ENCODE peak calls at places on chromosomes 6 and 20, in six cellular contexts. L is heart left ventricle, C is colonic mucosa, S is sigmoid colon, R is GM20000, E is PC-9. O is an unnamed sample.

GRCh38 chr20:36951977-36952738 is 650 bp upstream of the SAMHD1 start:
- DNase-seq in L (no peak), C (no peak), S (no peak), R (no peak), E (no peak), O (no peak)

GRCh38 chr6:14671261-14671681 is 553.7 kb downstream of the CD83 start:
- DNase-seq in L (no peak), C (no peak), S (peak), R (no peak), E (peak), O (peak)

GRCh38 chr6:10531513-10531912 is 10.4 kb downstream of the GCNT2 start:
- DNase-seq in L (no peak), C (no peak), S (no peak), R (no peak), E (no peak), O (no peak)

GRCh38 chr20:59124326-59125029 is 39.1 kb upstream of the ZNF831 start:
- DNase-seq in L (no peak), C (no peak), S (no peak), R (no peak), E (no peak), O (no peak)

GRCh38 chr6:27894839-27895762 is 17.1 kb downstream of the OR2B2 start:
- DNase-seq in L (no peak), C (peak), S (peak), R (peak), E (peak), O (peak)

GRCh38 chr6:124226396-124226795 is 422.7 kb downstream of the NKAIN2 start:
- DNase-seq in L (no peak), C (no peak), S (no peak), R (no peak), E (no peak), O (no peak)

GRCh38 chr20:34747479-34747878 is 43.3 kb downstream of the TP53INP2 start:
- DNase-seq in L (no peak), C (no peak), S (no peak), R (peak), E (no peak), O (no peak)

GRCh38 chr6:39835856-39836442 is 43.8 kb downstream of the DAAM2 start:
- DNase-seq in L (no peak), C (no peak), S (no peak), R (no peak), E (no peak), O (no peak)

GRCh38 chr6:4640139-4640538 is 136.1 kb upstream of the CDYL start:
- DNase-seq in L (no peak), C (no peak), S (no peak), R (no peak), E (no peak), O (no peak)

GRCh38 chr6:45148278-45148677 is 179.9 kb upstream of the RUNX2 start:
- DNase-seq in L (no peak), C (no peak), S (no peak), R (no peak), E (no peak), O (no peak)

GRCh38 chr6:47111685-47112084 is 69.6 kb upstream of the ADGRF1 start:
- DNase-seq in L (no peak), C (peak), S (no peak), R (no peak), E (peak), O (no peak)

GRCh38 chr6:22149501-22150490 is 147.0 kb downstream of the PRL start:
- DNase-seq in L (no peak), C (no peak), S (no peak), R (no peak), E (no peak), O (no peak)

DNA sequence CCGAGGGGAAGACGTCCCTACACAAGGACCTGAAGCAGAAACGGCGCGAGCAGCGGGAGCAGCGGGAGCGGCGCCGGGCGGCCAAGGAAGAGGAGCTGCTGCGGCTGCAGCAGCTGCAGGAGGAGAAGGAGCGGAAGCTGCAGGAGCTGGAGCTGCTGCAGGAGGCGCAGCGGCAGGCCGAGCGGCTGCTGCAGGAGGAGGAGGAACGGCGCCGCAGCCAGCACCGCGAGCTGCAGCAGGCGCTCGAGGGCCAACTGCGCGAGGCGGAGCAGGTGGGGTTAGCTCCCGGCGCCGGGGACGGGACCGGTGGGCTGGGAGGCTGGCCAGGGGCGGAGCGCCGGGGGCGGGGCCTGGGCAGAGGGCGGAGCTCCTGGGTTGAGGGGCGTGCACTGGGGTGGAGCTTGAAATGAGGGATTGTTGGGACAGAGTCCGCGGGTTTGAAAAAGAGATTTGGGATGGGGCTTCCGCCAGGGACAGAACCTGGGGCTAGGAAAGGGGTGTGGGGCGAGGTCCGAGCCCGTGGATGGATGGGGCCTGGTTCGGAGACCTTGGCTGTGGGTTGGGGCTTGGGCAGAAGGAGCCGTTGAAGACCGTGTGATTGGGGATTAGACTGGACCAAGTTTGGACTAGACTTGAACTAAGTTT is 20.7 kb downstream of the DEF6 start:
- DNase-seq in L (peak), C (peak), S (peak), R (no peak), E (peak), O (peak)
- TF ChIP-seq CTCF in L (no peak), C (no peak), S (no peak), R (no peak), E (no peak), O (no peak)

DNA sequence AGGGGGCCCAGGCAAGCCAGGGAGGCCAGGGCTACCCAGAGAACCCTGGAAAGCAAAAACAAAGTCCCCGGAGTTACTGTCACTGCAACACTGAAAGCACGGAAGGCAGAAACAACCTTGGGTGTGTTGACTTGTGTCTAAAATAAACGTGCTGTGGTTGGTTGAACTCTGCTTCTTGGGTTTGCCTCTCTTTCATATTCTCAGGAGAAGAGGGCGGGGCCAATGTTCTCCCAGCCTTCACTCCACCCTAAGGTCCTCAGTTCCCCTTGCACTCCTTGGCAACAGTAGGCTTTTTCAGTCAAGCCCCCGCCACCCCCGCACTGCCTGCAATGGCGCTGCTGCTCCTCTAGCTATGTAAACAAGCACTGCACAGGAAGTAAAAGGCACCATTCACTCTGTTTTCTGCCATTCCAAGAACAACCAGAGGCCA is 60.9 kb downstream of the COL9A1 start:
- DNase-seq in L (no peak), C (peak), S (no peak), R (no peak), E (no peak), O (no peak)
- TF ChIP-seq CTCF in L (no peak), C (no peak), S (no peak), R (no peak), E (no peak), O (no peak)

GRCh38 chr6:142537612-142538478 is 236.0 kb downstream of the ADGRG6 start:
- DNase-seq in L (no peak), C (no peak), S (no peak), R (no peak), E (peak), O (no peak)
- TF ChIP-seq CTCF in L (peak), C (no peak), S (no peak), R (no peak), E (peak), O (no peak)

GRCh38 chr6:65631711-65632110 is 75.3 kb downstream of the EYS start:
- DNase-seq in L (no peak), C (no peak), S (no peak), R (no peak), E (no peak), O (no peak)
- TF ChIP-seq CTCF in L (no peak), C (no peak), S (no peak), R (no peak), E (no peak), O (no peak)

GRCh38 chr20:63953764-63954429 is 2.3 kb downstream of the UCKL1 start:
- DNase-seq in L (no peak), C (no peak), S (no peak), R (no peak), E (no peak), O (no peak)

GRCh38 chr20:63956664-63957003 is 418 bp upstream of the UCKL1 start:
- DNase-seq in L (no peak), C (no peak), S (no peak), R (no peak), E (no peak), O (no peak)

GRCh38 chr20:63957004-63957689 is 931 bp upstream of the UCKL1 start:
- DNase-seq in L (no peak), C (peak), S (peak), R (peak), E (peak), O (peak)

GRCh38 chr20:63955846-63956663 is at the start of gene UCKL1:
- DNase-seq in L (peak), C (peak), S (peak), R (peak), E (peak), O (peak)

GRCh38 chr20:63955281-63955845 is 853 bp downstream of the UCKL1 start:
- DNase-seq in L (peak), C (no peak), S (no peak), R (peak), E (peak), O (no peak)
- TF ChIP-seq CTCF in L (peak), C (peak), S (peak), R (peak), E (peak), O (no peak)

GRCh38 chr6:108360919-108361311 is 66.1 kb downstream of the AFG1L start:
- DNase-seq in L (no peak), C (no peak), S (no peak), R (no peak), E (no peak), O (no peak)

GRCh38 chr6:108361312-108361932 is 66.6 kb downstream of the AFG1L start:
- DNase-seq in L (no peak), C (no peak), S (no peak), R (no peak), E (no peak), O (no peak)

GRCh38 chr6:108363113-108363512 is 68.3 kb downstream of the AFG1L start:
- DNase-seq in L (no peak), C (no peak), S (no peak), R (no peak), E (no peak), O (no peak)

GRCh38 chr6:108362455-108362854 is 67.6 kb downstream of the AFG1L start:
- DNase-seq in L (no peak), C (no peak), S (no peak), R (no peak), E (no peak), O (no peak)

DNA sequence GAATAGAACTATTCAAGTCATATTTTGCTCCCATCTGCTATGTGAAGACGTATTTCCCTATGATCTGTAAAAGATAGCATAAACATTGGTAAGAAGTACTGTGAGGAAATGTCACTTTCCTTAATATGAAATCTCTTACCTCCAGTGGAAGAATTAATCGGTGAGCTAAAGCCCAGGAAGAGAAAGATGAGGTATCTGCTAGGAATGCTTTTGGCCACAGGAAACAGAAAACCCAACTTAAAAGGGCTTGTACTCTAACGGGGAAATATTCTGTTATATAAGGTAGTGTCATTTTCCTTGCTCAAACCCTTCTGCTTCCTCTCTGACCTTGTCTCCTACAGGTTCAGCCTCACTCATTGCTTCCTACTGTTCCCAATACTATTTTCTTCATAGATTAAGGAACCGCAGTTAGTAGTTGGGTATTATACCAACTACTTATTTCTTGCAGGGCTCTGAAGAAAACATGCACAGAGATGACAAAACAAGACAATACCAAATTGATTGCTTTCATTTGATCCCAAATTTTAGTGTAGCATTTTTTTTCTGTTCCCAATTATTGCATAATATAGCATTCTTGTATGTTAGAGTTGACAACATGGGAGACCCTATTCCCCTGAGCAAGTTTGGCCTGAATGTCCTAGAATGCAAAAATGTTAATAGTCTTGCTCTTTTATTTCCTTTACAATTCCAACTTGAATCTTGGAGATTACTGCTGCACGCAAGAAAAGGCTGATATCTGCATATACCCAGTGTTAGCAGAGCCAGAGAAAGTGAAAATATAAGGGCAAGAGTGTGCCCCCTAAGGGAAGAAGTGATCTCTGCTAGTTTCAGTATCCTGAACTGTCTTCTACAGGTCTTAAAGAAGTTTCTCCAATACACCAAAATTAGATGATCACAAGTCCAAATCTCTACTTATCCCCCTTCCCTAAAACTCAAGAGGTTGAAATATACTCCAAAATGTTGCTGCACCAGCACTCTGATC is 65.3 kb downstream of the AFG1L start:
- DNase-seq in L (no peak), C (no peak), S (no peak), R (no peak), E (no peak), O (no peak)
- TF ChIP-seq CTCF in L (no peak), C (no peak), S (no peak), R (no peak), E (no peak), O (no peak)

DNA sequence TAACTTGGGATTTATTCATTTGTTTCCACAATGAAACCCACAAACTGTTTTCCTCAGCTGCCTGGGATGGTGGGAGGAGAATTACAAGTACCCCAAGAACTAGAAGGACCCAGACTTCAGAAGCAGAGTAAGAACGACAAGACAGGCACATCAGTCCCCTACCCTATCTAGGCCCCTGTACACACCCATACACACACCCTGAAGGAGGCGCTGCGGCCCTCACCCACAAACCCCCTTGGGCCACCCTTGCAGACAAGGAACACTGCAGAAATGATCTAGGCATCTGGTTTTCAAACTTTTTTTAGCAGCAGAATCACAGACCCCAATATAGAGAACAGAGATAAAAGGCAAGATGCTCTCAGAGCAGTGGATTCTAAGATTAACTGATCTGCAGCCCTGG is 55.0 kb downstream of the TRERF1 start:
- DNase-seq in L (no peak), C (no peak), S (no peak), R (no peak), E (no peak), O (no peak)
- TF ChIP-seq CTCF in L (no peak), C (no peak), S (no peak), R (no peak), E (no peak), O (no peak)

DNA sequence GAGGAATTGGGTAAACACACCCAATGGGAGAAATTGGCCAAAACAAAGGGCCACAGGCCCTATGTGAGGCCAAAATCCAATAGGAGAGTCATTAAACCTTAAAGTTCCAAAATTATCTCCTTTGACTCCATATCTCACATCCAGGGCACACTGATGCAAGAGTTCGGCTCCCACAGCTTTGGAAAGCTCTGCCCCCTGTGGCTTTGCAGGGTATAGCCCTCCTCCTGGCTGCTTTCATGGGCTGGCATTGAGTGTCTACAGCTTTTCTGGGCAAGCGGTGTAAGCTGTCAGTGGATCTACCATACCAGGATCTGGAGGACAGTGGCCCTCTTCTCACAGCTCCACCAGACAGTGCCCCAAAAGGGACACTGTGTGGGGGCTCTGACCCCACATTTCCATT is 160.5 kb downstream of the ADGRG6 start:
- DNase-seq in L (no peak), C (no peak), S (no peak), R (no peak), E (no peak), O (no peak)
- TF ChIP-seq CTCF in L (no peak), C (no peak), S (no peak), R (no peak), E (peak), O (no peak)

DNA sequence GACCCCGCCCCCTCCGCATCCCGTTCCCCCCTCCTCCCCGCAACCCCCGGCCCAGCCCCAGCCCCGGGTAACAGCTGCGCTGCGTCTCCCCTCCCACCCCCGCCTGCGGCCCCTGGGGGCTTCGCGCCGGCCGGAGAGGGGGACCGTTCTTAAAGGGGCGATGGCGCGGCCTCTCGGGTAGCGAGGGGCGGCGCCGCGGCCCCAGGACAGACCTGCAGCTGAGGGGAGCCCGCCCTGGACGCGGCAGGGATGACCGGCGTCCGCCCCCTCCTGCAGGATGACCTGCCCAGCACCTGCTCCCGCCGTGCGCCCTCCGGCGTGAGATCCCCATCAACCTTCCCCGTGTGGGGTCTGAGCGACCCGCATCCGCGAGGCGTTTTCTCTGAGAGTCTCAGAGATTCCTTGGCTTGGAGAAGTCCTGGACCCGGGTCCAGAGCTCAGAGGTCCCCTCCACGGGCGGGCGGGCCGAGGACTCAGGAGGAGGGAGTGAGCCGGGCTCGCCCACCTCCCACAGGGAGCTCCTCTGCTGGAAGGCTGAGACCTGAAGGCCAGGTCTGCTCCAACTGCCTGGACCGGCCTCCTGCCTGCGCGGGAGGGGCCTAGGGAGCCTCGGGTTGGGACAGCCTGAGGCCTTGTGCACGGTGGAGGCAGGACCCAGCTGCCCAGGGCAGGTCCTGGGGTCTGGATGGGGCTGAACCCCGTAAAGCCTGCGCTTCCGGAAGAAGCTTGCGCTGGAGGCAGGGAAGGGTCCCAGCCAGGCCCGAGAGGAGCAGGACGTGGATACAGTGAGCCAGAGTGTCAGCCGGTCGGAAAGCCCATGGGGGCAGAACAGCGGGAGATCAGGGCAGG is 497 bp upstream of the NKAIN4 start:
- DNase-seq in L (no peak), C (no peak), S (no peak), R (peak), E (no peak), O (no peak)
- TF ChIP-seq CTCF in L (no peak), C (no peak), S (no peak), R (no peak), E (no peak), O (no peak)